ENCODE peak calls at places on chromosomes 7 and 10, in five cellular contexts. T, I, X, E and O are unnamed samples.

GRCh38 chr7:150322833-150323681 is at the start of the genes ACTR3C and LRRC61:
- DNase-seq in T (peak; percentile 57), I (peak; percentile 69), X (no peak), E (no peak), O (peak; percentile 76)

GRCh38 chr10:6114758-6115410 is 26.1 kb downstream of the RBM17 start:
- DNase-seq in T (no peak), I (no peak), X (peak; percentile 83), E (no peak), O (no peak)

GRCh38 chr10:131063311-131063710 is 248.2 kb downstream of the TCERG1L start:
- DNase-seq in T (no peak), I (no peak), X (no peak), E (no peak), O (no peak)

GRCh38 chr7:141220263-141220662 is 146.4 kb downstream of the TMEM178B start:
- DNase-seq in T (no peak), I (no peak), X (no peak), E (no peak), O (no peak)

GRCh38 chr10:77556990-77557601 is 80.5 kb downstream of the KCNMA1 start:
- DNase-seq in T (no peak), I (no peak), X (no peak), E (no peak), O (no peak)

GRCh38 chr10:132820056-132820455 is 34.1 kb upstream of the NKX6-2 start:
- DNase-seq in T (no peak), I (no peak), X (no peak), E (no peak), O (no peak)

GRCh38 chr10:115918812-115919211 is 354.2 kb downstream of the GFRA1 start:
- DNase-seq in T (no peak), I (no peak), X (no peak), E (peak; percentile 11), O (no peak)

GRCh38 chr10:16386855-16387254 is 50.0 kb upstream of the PTER start:
- DNase-seq in T (no peak), I (no peak), X (no peak), E (no peak), O (no peak)

GRCh38 chr10:97903128-97904025 is 53.7 kb downstream of the GOLGA7B start:
- DNase-seq in T (no peak), I (no peak), X (no peak), E (no peak), O (no peak)

GRCh38 chr7:99499356-99499712 is 747 bp downstream of the ZNF394 start:
- DNase-seq in T (peak; percentile 14), I (no peak), X (no peak), E (no peak), O (peak; percentile 42)

GRCh38 chr7:32204361-32205018 is 134.3 kb upstream of the PDE1C start:
- DNase-seq in T (peak; percentile 7), I (peak; percentile 54), X (peak; percentile 79), E (peak; percentile 41), O (peak; percentile 90)

GRCh38 chr10:87841215-87841614 is 22.1 kb downstream of the KLLN start:
- DNase-seq in T (no peak), I (no peak), X (no peak), E (no peak), O (no peak)